ENCODE peak calls at places on chromosome 7, in seven cellular contexts. One of them, this sample, is unnamed.
A peak's percentile ranks its signal among the peaks of the same experiment; 100 is the strongest.

GRCh38 chr7:46900312-46901263 is 681.3 kb downstream of the TNS3 start:
- DNase-seq in lung: no peak
- DNase-seq in osteoblast: no peak
- DNase-seq in IMR-90: peak; percentile 15
- DNase-seq in ovary: no peak
- DNase-seq in pancreas: no peak
- DNase-seq in CD4-positive, alpha-beta T cell: no peak
- DNase-seq in this sample: no peak

GRCh38 chr7:30434140-30434799 is 44.3 kb downstream of the NOD1 start:
- DNase-seq in lung: no peak
- DNase-seq in osteoblast: no peak
- DNase-seq in IMR-90: no peak
- DNase-seq in ovary: no peak
- DNase-seq in pancreas: no peak
- DNase-seq in CD4-positive, alpha-beta T cell: no peak
- DNase-seq in this sample: no peak

GRCh38 chr7:90262438-90262837 is 17.5 kb downstream of the CFAP69 start:
- DNase-seq in lung: no peak
- DNase-seq in osteoblast: peak; percentile 61
- DNase-seq in IMR-90: peak; percentile 35
- DNase-seq in ovary: no peak
- DNase-seq in pancreas: no peak
- DNase-seq in CD4-positive, alpha-beta T cell: no peak
- DNase-seq in this sample: no peak

GRCh38 chr7:25456467-25457171 is 228.3 kb upstream of the NPVF start:
- DNase-seq in lung: no peak
- DNase-seq in osteoblast: no peak
- DNase-seq in IMR-90: no peak
- DNase-seq in ovary: peak; percentile 42
- DNase-seq in pancreas: peak; percentile 24
- DNase-seq in CD4-positive, alpha-beta T cell: no peak
- DNase-seq in this sample: no peak

GRCh38 chr7:130971297-130971696 is 237.3 kb upstream of the KLF14 start:
- DNase-seq in lung: no peak
- DNase-seq in osteoblast: no peak
- DNase-seq in IMR-90: no peak
- DNase-seq in ovary: no peak
- DNase-seq in pancreas: no peak
- DNase-seq in CD4-positive, alpha-beta T cell: no peak
- DNase-seq in this sample: no peak

GRCh38 chr7:108376206-108376605 is 80.0 kb downstream of the NRCAM start:
- DNase-seq in lung: no peak
- DNase-seq in osteoblast: no peak
- DNase-seq in IMR-90: no peak
- DNase-seq in ovary: no peak
- DNase-seq in pancreas: no peak
- DNase-seq in CD4-positive, alpha-beta T cell: no peak
- DNase-seq in this sample: no peak

GRCh38 chr7:71768470-71768869 is 636.5 kb downstream of the GALNT17 start:
- DNase-seq in lung: no peak
- DNase-seq in osteoblast: no peak
- DNase-seq in IMR-90: no peak
- DNase-seq in ovary: no peak
- DNase-seq in pancreas: no peak
- DNase-seq in CD4-positive, alpha-beta T cell: no peak
- DNase-seq in this sample: no peak

GRCh38 chr7:136870799-136871487 is 2.5 kb downstream of the CHRM2 start:
- DNase-seq in lung: no peak
- DNase-seq in osteoblast: peak; percentile 72
- DNase-seq in IMR-90: no peak
- DNase-seq in ovary: no peak
- DNase-seq in pancreas: no peak
- DNase-seq in CD4-positive, alpha-beta T cell: no peak
- DNase-seq in this sample: no peak

GRCh38 chr7:39650676-39651075 is 27.3 kb downstream of the RALA start:
- DNase-seq in lung: no peak
- DNase-seq in osteoblast: no peak
- DNase-seq in IMR-90: peak; percentile 81
- DNase-seq in ovary: no peak
- DNase-seq in pancreas: no peak
- DNase-seq in CD4-positive, alpha-beta T cell: no peak
- DNase-seq in this sample: no peak

GRCh38 chr7:36227223-36227622 is 74.2 kb downstream of the EEPD1 start:
- DNase-seq in lung: no peak
- DNase-seq in osteoblast: peak; percentile 93
- DNase-seq in IMR-90: peak; percentile 72
- DNase-seq in ovary: peak; percentile 64
- DNase-seq in pancreas: no peak
- DNase-seq in CD4-positive, alpha-beta T cell: no peak
- DNase-seq in this sample: no peak

GRCh38 chr7:55569269-55569663 is 3.0 kb downstream of the VOPP1 start:
- DNase-seq in lung: no peak
- DNase-seq in osteoblast: no peak
- DNase-seq in IMR-90: no peak
- DNase-seq in ovary: no peak
- DNase-seq in pancreas: no peak
- DNase-seq in CD4-positive, alpha-beta T cell: no peak
- DNase-seq in this sample: no peak

GRCh38 chr7:87810726-87811125 is 65.4 kb downstream of the SLC25A40 start:
- DNase-seq in lung: no peak
- DNase-seq in osteoblast: no peak
- DNase-seq in IMR-90: no peak
- DNase-seq in ovary: no peak
- DNase-seq in pancreas: no peak
- DNase-seq in CD4-positive, alpha-beta T cell: no peak
- DNase-seq in this sample: no peak

GRCh38 chr7:23680417-23681405 is 712 bp downstream of the FAM221A start:
- DNase-seq in lung: peak; percentile 75
- DNase-seq in osteoblast: peak; percentile 83
- DNase-seq in IMR-90: peak; percentile 62
- DNase-seq in ovary: peak; percentile 48
- DNase-seq in pancreas: peak; percentile 80
- DNase-seq in CD4-positive, alpha-beta T cell: peak; percentile 27
- DNase-seq in this sample: peak; percentile 53

GRCh38 chr7:21355406-21355874 is 72.4 kb upstream of the SP4 start:
- DNase-seq in lung: no peak
- DNase-seq in osteoblast: no peak
- DNase-seq in IMR-90: no peak
- DNase-seq in ovary: no peak
- DNase-seq in pancreas: no peak
- DNase-seq in CD4-positive, alpha-beta T cell: no peak
- DNase-seq in this sample: no peak

GRCh38 chr7:74658171-74659004 is 870 bp downstream of the GTF2I start:
- DNase-seq in lung: peak; percentile 91
- DNase-seq in osteoblast: peak; percentile 100
- DNase-seq in IMR-90: peak; percentile 90
- DNase-seq in ovary: peak; percentile 93
- DNase-seq in pancreas: peak; percentile 95
- DNase-seq in CD4-positive, alpha-beta T cell: peak; percentile 71
- DNase-seq in this sample: peak; percentile 71

GRCh38 chr7:74657692-74658170 is at the start of gene GTF2I:
- DNase-seq in lung: peak; percentile 39
- DNase-seq in osteoblast: peak; percentile 90
- DNase-seq in IMR-90: no peak
- DNase-seq in ovary: no peak
- DNase-seq in pancreas: no peak
- DNase-seq in CD4-positive, alpha-beta T cell: no peak
- DNase-seq in this sample: no peak

GRCh38 chr7:74656421-74656910 is 1.1 kb upstream of the GTF2I start:
- DNase-seq in lung: peak; percentile 51
- DNase-seq in osteoblast: peak; percentile 75
- DNase-seq in IMR-90: no peak
- DNase-seq in ovary: peak; percentile 35
- DNase-seq in pancreas: peak; percentile 50
- DNase-seq in CD4-positive, alpha-beta T cell: peak; percentile 41
- DNase-seq in this sample: no peak

GRCh38 chr7:74655785-74656420 is 1.6 kb upstream of the GTF2I start:
- DNase-seq in lung: no peak
- DNase-seq in osteoblast: peak; percentile 26
- DNase-seq in IMR-90: no peak
- DNase-seq in ovary: no peak
- DNase-seq in pancreas: no peak
- DNase-seq in CD4-positive, alpha-beta T cell: no peak
- DNase-seq in this sample: no peak

GRCh38 chr7:74656911-74657691 is 417 bp upstream of the GTF2I start:
- DNase-seq in lung: peak; percentile 98
- DNase-seq in osteoblast: peak; percentile 99
- DNase-seq in IMR-90: peak; percentile 95
- DNase-seq in ovary: peak; percentile 97
- DNase-seq in pancreas: peak; percentile 99
- DNase-seq in CD4-positive, alpha-beta T cell: peak; percentile 97
- DNase-seq in this sample: peak; percentile 63
- TF ChIP-seq CTCF in lung: no peak
- TF ChIP-seq CTCF in osteoblast: no peak
- TF ChIP-seq CTCF in IMR-90: peak; percentile 40
- TF ChIP-seq CTCF in ovary: no peak
- TF ChIP-seq CTCF in pancreas: peak; percentile 18
- TF ChIP-seq CTCF in CD4-positive, alpha-beta T cell: no peak
- TF ChIP-seq CTCF in this sample: peak; percentile 15

DNA sequence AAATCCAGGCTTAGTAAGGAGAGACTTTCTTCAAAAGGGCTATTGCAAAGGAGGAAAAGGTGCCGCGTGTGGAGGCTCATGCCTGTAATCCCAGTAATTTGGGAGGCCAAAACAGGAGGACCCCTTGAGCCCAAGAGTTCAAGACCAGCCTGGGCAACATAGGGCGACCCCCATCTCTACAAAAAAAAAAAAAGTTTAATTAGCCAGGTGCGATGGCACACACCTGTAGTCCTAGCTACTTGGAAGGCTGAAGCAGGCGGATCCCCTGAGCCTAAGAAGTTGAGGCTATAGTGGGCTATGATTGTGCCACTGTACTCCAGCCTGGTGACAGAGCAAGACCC is 32.2 kb downstream of the TMEM130 start:
- DNase-seq in lung: no peak
- DNase-seq in osteoblast: no peak
- DNase-seq in IMR-90: no peak
- DNase-seq in ovary: no peak
- DNase-seq in pancreas: no peak
- DNase-seq in CD4-positive, alpha-beta T cell: no peak
- DNase-seq in this sample: no peak
- H3K27me3 ChIP-seq in lung: peaks cover 5% of the 10 kb centered on the region
- H3K27me3 ChIP-seq in osteoblast: peaks cover 14% of the 10 kb centered on the region
- H3K27me3 ChIP-seq in IMR-90: peaks cover 5% of the 10 kb centered on the region
- H3K27me3 ChIP-seq in ovary: no peaks in the 10 kb centered on the region
- H3K27me3 ChIP-seq in pancreas: no peaks in the 10 kb centered on the region
- H3K27me3 ChIP-seq in CD4-positive, alpha-beta T cell: peaks cover 6% of the 10 kb centered on the region
- H3K27me3 ChIP-seq in this sample: no peaks in the 10 kb centered on the region

DNA sequence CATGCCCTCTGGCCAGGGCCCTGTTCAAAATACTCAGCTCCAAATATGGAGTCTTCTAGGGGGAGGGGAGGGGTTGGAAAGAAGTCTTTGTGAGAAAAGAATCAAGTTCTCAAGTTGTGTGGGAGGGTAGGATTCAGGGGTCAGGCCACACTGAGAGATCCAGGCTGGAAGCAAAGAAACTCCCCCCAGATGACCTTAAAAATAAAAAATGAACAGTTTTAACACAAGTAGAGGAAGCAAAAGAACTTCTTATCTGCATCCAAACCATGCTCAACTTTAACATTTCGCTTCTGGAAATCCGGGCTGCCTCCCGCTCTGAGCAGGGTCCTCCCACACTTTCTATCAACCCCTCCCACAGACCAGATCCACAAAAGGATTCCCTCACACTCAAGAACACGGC is 44.1 kb downstream of the CYTH3 start:
- DNase-seq in lung: no peak
- DNase-seq in osteoblast: no peak
- DNase-seq in IMR-90: peak; percentile 33
- DNase-seq in ovary: peak; percentile 29
- DNase-seq in pancreas: no peak
- DNase-seq in CD4-positive, alpha-beta T cell: no peak
- DNase-seq in this sample: no peak
- TF ChIP-seq CTCF in lung: no peak
- TF ChIP-seq CTCF in osteoblast: no peak
- TF ChIP-seq CTCF in IMR-90: no peak
- TF ChIP-seq CTCF in ovary: no peak
- TF ChIP-seq CTCF in pancreas: no peak
- TF ChIP-seq CTCF in CD4-positive, alpha-beta T cell: no peak
- TF ChIP-seq CTCF in this sample: no peak

GRCh38 chr7:982511-983181 is at the start of gene CYP2W1:
- DNase-seq in lung: no peak
- DNase-seq in osteoblast: no peak
- DNase-seq in IMR-90: no peak
- DNase-seq in ovary: no peak
- DNase-seq in pancreas: no peak
- DNase-seq in CD4-positive, alpha-beta T cell: no peak
- DNase-seq in this sample: no peak
- H3K27me3 ChIP-seq in lung: no peaks in the 10 kb centered on the region
- H3K27me3 ChIP-seq in osteoblast: peaks cover 16% of the 10 kb centered on the region
- H3K27me3 ChIP-seq in IMR-90: no peaks in the 10 kb centered on the region
- H3K27me3 ChIP-seq in ovary: no peaks in the 10 kb centered on the region
- H3K27me3 ChIP-seq in pancreas: no peaks in the 10 kb centered on the region
- H3K27me3 ChIP-seq in CD4-positive, alpha-beta T cell: peaks cover 3% of the 10 kb centered on the region
- H3K27me3 ChIP-seq in this sample: peaks cover 2% of the 10 kb centered on the region

GRCh38 chr7:17941171-17941490 is 837 bp upstream of the SNX13 start:
- DNase-seq in lung: no peak
- DNase-seq in osteoblast: no peak
- DNase-seq in IMR-90: no peak
- DNase-seq in ovary: no peak
- DNase-seq in pancreas: no peak
- DNase-seq in CD4-positive, alpha-beta T cell: no peak
- DNase-seq in this sample: no peak
- TF ChIP-seq CTCF in lung: no peak
- TF ChIP-seq CTCF in osteoblast: peak; percentile 2
- TF ChIP-seq CTCF in IMR-90: no peak
- TF ChIP-seq CTCF in ovary: no peak
- TF ChIP-seq CTCF in pancreas: no peak
- TF ChIP-seq CTCF in CD4-positive, alpha-beta T cell: no peak
- TF ChIP-seq CTCF in this sample: peak; percentile 6